ENCODE peak calls at places on chromosomes 13 and 19, in six cellular contexts. I, X, N, W, F and O are unnamed samples.

GRCh38 chr13:21124853-21125252 is 51.5 kb downstream of the SKA3 start:
- DNase-seq in I (peak; percentile 58), X (peak; percentile 23), N (peak; percentile 63), W (no peak), F (no peak), O (no peak)

GRCh38 chr13:113877149-113877990 is 13.5 kb upstream of the GAS6 start:
- DNase-seq in I (no peak), X (no peak), N (no peak), W (no peak), F (no peak), O (no peak)

GRCh38 chr19:45470147-45471081 is 2.6 kb downstream of the FOSB start:
- DNase-seq in I (peak; percentile 62), X (peak; percentile 66), N (no peak), W (no peak), F (no peak), O (no peak)

GRCh38 chr19:2015611-2015950 is at the start of gene BTBD2:
- DNase-seq in I (peak; percentile 79), X (peak; percentile 64), N (no peak), W (peak; percentile 26), F (peak; percentile 66), O (no peak)

GRCh38 chr13:100254002-100254401 is 165.1 kb downstream of the PCCA start:
- DNase-seq in I (no peak), X (no peak), N (no peak), W (no peak), F (no peak), O (no peak)

GRCh38 chr13:50526771-50527567 is 316.5 kb downstream of the DLEU7 start:
- DNase-seq in I (no peak), X (no peak), N (no peak), W (no peak), F (no peak), O (no peak)

GRCh38 chr13:100230813-100231575 is 142.1 kb downstream of the PCCA start:
- DNase-seq in I (no peak), X (no peak), N (peak; percentile 23), W (no peak), F (no peak), O (no peak)

GRCh38 chr13:32056316-32056715 is 24.7 kb downstream of the FRY start:
- DNase-seq in I (no peak), X (no peak), N (no peak), W (no peak), F (no peak), O (no peak)

GRCh38 chr13:41457589-41458186 is 338 bp downstream of the RGCC start:
- DNase-seq in I (no peak), X (no peak), N (no peak), W (no peak), F (no peak), O (no peak)